ENCODE peak calls at places on chromosomes 7 and 10, in five cellular contexts. U, Z, R, V and I are unnamed samples.

GRCh38 chr10:24353319-24353718 is 144.4 kb downstream of the KIAA1217 start:
- DNase-seq in U (no peak), Z (no peak), R (no peak), V (no peak), I (no peak)

GRCh38 chr10:106573106-106573505 is 591.4 kb downstream of the SORCS1 start:
- DNase-seq in U (no peak), Z (no peak), R (no peak), V (no peak), I (no peak)

GRCh38 chr7:120207037-120207436 is 65.9 kb upstream of the KCND2 start:
- DNase-seq in U (no peak), Z (no peak), R (no peak), V (no peak), I (no peak)

GRCh38 chr10:128062837-128063563 is 63.2 kb downstream of the MKI67 start:
- DNase-seq in U (peak; percentile 65), Z (peak; percentile 76), R (no peak), V (no peak), I (no peak)

GRCh38 chr10:132124201-132124920 is 58.6 kb downstream of the JAKMIP3 start:
- DNase-seq in U (no peak), Z (peak; percentile 72), R (no peak), V (no peak), I (no peak)

GRCh38 chr7:149071641-149072437 is 18.7 kb downstream of the ZNF786 start:
- DNase-seq in U (no peak), Z (peak; percentile 73), R (no peak), V (no peak), I (no peak)

GRCh38 chr7:96246972-96247371 is 74.9 kb downstream of the SLC25A13 start:
- DNase-seq in U (no peak), Z (no peak), R (peak; percentile 97), V (no peak), I (no peak)

GRCh38 chr7:51223505-51223904 is 93.1 kb downstream of the COBL start:
- DNase-seq in U (no peak), Z (no peak), R (no peak), V (no peak), I (no peak)

GRCh38 chr7:128059143-128059975 is 28.1 kb upstream of the LRRC4 start:
- DNase-seq in U (no peak), Z (no peak), R (no peak), V (no peak), I (no peak)

GRCh38 chr7:114062810-114063209 is 144.0 kb upstream of the PPP1R3A start:
- DNase-seq in U (no peak), Z (no peak), R (no peak), V (no peak), I (no peak)

GRCh38 chr7:2247141-2247985 is 5.3 kb downstream of the NUDT1 start:
- DNase-seq in U (no peak), Z (no peak), R (no peak), V (no peak), I (no peak)

GRCh38 chr10:22500567-22501369 is 155.5 kb downstream of the SPAG6 start:
- DNase-seq in U (no peak), Z (no peak), R (no peak), V (no peak), I (no peak)

GRCh38 chr10:6464862-6465430 is 115.1 kb downstream of the PRKCQ start:
- DNase-seq in U (no peak), Z (no peak), R (no peak), V (no peak), I (no peak)

GRCh38 chr10:93991596-93992284 is 2.0 kb upstream of the PLCE1 start:
- DNase-seq in U (peak; percentile 78), Z (peak; percentile 85), R (no peak), V (no peak), I (no peak)

GRCh38 chr10:92544296-92544695 is 29.6 kb downstream of the IDE start:
- DNase-seq in U (no peak), Z (no peak), R (no peak), V (no peak), I (no peak)

GRCh38 chr10:60208676-60209269 is 180.9 kb downstream of the ANK3 start:
- DNase-seq in U (no peak), Z (no peak), R (peak; percentile 24), V (no peak), I (no peak)

GRCh38 chr10:124539935-124540641 is 78.5 kb downstream of the LHPP start:
- DNase-seq in U (no peak), Z (peak; percentile 92), R (no peak), V (peak; percentile 46), I (no peak)